ENCODE peak calls at places on chromosomes 16 and 17, in eight cellular contexts. One of them, this sample, is unnamed. For H3K9me3, the result is how much of the 10 kb centered on the place peaks cover.

GRCh38 chr16:82281544-82281943 is 111.5 kb upstream of the MPHOSPH6 start:
- DNase-seq in IMR-90: no peak
- DNase-seq in heart left ventricle: no peak
- DNase-seq in stomach: no peak
- DNase-seq in cardiac muscle cell: no peak
- DNase-seq in lower lobe of right lung: no peak
- DNase-seq in uterus: no peak
- DNase-seq in neural progenitor cell: no peak
- DNase-seq in this sample: no peak

GRCh38 chr17:69809331-69809730 is 265.7 kb upstream of the KCNJ16 start:
- DNase-seq in heart left ventricle: no peak
- DNase-seq in lower lobe of right lung: no peak
- DNase-seq in IMR-90: no peak
- DNase-seq in neural progenitor cell: no peak
- DNase-seq in uterus: no peak
- DNase-seq in cardiac muscle cell: no peak
- DNase-seq in stomach: no peak
- DNase-seq in this sample: no peak

GRCh38 chr16:25413962-25414361 is 156.3 kb upstream of the ZKSCAN2 start:
- DNase-seq in IMR-90: no peak
- DNase-seq in uterus: no peak
- DNase-seq in stomach: no peak
- DNase-seq in heart left ventricle: no peak
- DNase-seq in neural progenitor cell: no peak
- DNase-seq in cardiac muscle cell: no peak
- DNase-seq in lower lobe of right lung: no peak
- DNase-seq in this sample: no peak

GRCh38 chr17:41538565-41538991 is 10.5 kb upstream of the KRT19 start:
- DNase-seq in uterus: no peak
- DNase-seq in lower lobe of right lung: no peak
- DNase-seq in IMR-90: peak
- DNase-seq in stomach: no peak
- DNase-seq in cardiac muscle cell: no peak
- DNase-seq in heart left ventricle: no peak
- DNase-seq in neural progenitor cell: no peak
- DNase-seq in this sample: peak

GRCh38 chr17:1785925-1786324 is 24.1 kb downstream of the SERPINF1 start:
- DNase-seq in stomach: no peak
- DNase-seq in IMR-90: no peak
- DNase-seq in uterus: no peak
- DNase-seq in cardiac muscle cell: no peak
- DNase-seq in heart left ventricle: peak
- DNase-seq in lower lobe of right lung: peak
- DNase-seq in neural progenitor cell: no peak
- DNase-seq in this sample: peak

GRCh38 chr17:44940321-44940720 is 7.3 kb downstream of the KIF18B start:
- DNase-seq in uterus: no peak
- DNase-seq in heart left ventricle: no peak
- DNase-seq in lower lobe of right lung: no peak
- DNase-seq in IMR-90: no peak
- DNase-seq in cardiac muscle cell: peak
- DNase-seq in stomach: no peak
- DNase-seq in neural progenitor cell: no peak
- DNase-seq in this sample: no peak

GRCh38 chr17:62895650-62896301 is 70.3 kb upstream of the TANC2 start:
- DNase-seq in lower lobe of right lung: no peak
- DNase-seq in IMR-90: peak
- DNase-seq in uterus: no peak
- DNase-seq in heart left ventricle: no peak
- DNase-seq in neural progenitor cell: no peak
- DNase-seq in stomach: no peak
- DNase-seq in cardiac muscle cell: no peak
- DNase-seq in this sample: no peak

GRCh38 chr16:26263406-26263805 is 571.6 kb downstream of the HS3ST4 start:
- DNase-seq in IMR-90: no peak
- DNase-seq in heart left ventricle: no peak
- DNase-seq in stomach: no peak
- DNase-seq in uterus: no peak
- DNase-seq in neural progenitor cell: no peak
- DNase-seq in lower lobe of right lung: no peak
- DNase-seq in cardiac muscle cell: no peak
- DNase-seq in this sample: no peak

GRCh38 chr16:88017551-88018101 is 66.4 kb downstream of the BANP start:
- DNase-seq in uterus: no peak
- DNase-seq in heart left ventricle: no peak
- DNase-seq in IMR-90: no peak
- DNase-seq in cardiac muscle cell: no peak
- DNase-seq in stomach: no peak
- DNase-seq in lower lobe of right lung: peak
- DNase-seq in neural progenitor cell: no peak
- DNase-seq in this sample: no peak

GRCh38 chr17:34234616-34235015 is 20.5 kb upstream of the CCL2 start:
- DNase-seq in heart left ventricle: no peak
- DNase-seq in IMR-90: no peak
- DNase-seq in lower lobe of right lung: no peak
- DNase-seq in uterus: no peak
- DNase-seq in neural progenitor cell: no peak
- DNase-seq in stomach: no peak
- DNase-seq in cardiac muscle cell: no peak
- DNase-seq in this sample: no peak

GRCh38 chr17:29076087-29076486 is 33.1 kb downstream of the PIPOX start:
- DNase-seq in cardiac muscle cell: no peak
- DNase-seq in stomach: no peak
- DNase-seq in lower lobe of right lung: no peak
- DNase-seq in uterus: no peak
- DNase-seq in heart left ventricle: no peak
- DNase-seq in neural progenitor cell: no peak
- DNase-seq in IMR-90: no peak
- DNase-seq in this sample: no peak

GRCh38 chr17:64499805-64500486 is 3.1 kb upstream of the POLG2 start:
- DNase-seq in IMR-90: peak
- DNase-seq in uterus: no peak
- DNase-seq in heart left ventricle: no peak
- DNase-seq in neural progenitor cell: no peak
- DNase-seq in lower lobe of right lung: no peak
- DNase-seq in stomach: no peak
- DNase-seq in cardiac muscle cell: peak
- DNase-seq in this sample: no peak

GRCh38 chr16:35365675-35366074 is 1906.3 kb downstream of the TP53TG3F start:
- DNase-seq in cardiac muscle cell: no peak
- DNase-seq in uterus: no peak
- DNase-seq in neural progenitor cell: no peak
- DNase-seq in IMR-90: no peak
- DNase-seq in stomach: no peak
- DNase-seq in heart left ventricle: no peak
- DNase-seq in lower lobe of right lung: no peak
- DNase-seq in this sample: no peak
- H3K9me3 ChIP-seq in cardiac muscle cell: under half
- H3K9me3 ChIP-seq in uterus: under half
- H3K9me3 ChIP-seq in neural progenitor cell: under half
- H3K9me3 ChIP-seq in IMR-90: under half
- H3K9me3 ChIP-seq in stomach: under half
- H3K9me3 ChIP-seq in heart left ventricle: under half
- H3K9me3 ChIP-seq in lower lobe of right lung: under half
- H3K9me3 ChIP-seq in this sample: under half

GRCh38 chr16:8625491-8626087 is 4.1 kb downstream of the METTL22 start:
- DNase-seq in uterus: no peak
- DNase-seq in lower lobe of right lung: no peak
- DNase-seq in stomach: no peak
- DNase-seq in cardiac muscle cell: no peak
- DNase-seq in IMR-90: no peak
- DNase-seq in neural progenitor cell: no peak
- DNase-seq in heart left ventricle: no peak
- DNase-seq in this sample: no peak

GRCh38 chr16:8628981-8629725 is 7.7 kb downstream of the METTL22 start:
- DNase-seq in heart left ventricle: no peak
- DNase-seq in neural progenitor cell: no peak
- DNase-seq in cardiac muscle cell: no peak
- DNase-seq in IMR-90: no peak
- DNase-seq in uterus: no peak
- DNase-seq in lower lobe of right lung: no peak
- DNase-seq in stomach: no peak
- DNase-seq in this sample: no peak

GRCh38 chr16:8623634-8624033 is 2.1 kb downstream of the METTL22 start:
- DNase-seq in lower lobe of right lung: no peak
- DNase-seq in neural progenitor cell: no peak
- DNase-seq in uterus: no peak
- DNase-seq in cardiac muscle cell: no peak
- DNase-seq in stomach: no peak
- DNase-seq in heart left ventricle: no peak
- DNase-seq in IMR-90: peak
- DNase-seq in this sample: no peak

GRCh38 chr16:8627456-8627855 is 6.0 kb downstream of the METTL22 start:
- DNase-seq in neural progenitor cell: no peak
- DNase-seq in heart left ventricle: no peak
- DNase-seq in cardiac muscle cell: no peak
- DNase-seq in IMR-90: no peak
- DNase-seq in uterus: no peak
- DNase-seq in lower lobe of right lung: no peak
- DNase-seq in stomach: no peak
- DNase-seq in this sample: no peak

DNA sequence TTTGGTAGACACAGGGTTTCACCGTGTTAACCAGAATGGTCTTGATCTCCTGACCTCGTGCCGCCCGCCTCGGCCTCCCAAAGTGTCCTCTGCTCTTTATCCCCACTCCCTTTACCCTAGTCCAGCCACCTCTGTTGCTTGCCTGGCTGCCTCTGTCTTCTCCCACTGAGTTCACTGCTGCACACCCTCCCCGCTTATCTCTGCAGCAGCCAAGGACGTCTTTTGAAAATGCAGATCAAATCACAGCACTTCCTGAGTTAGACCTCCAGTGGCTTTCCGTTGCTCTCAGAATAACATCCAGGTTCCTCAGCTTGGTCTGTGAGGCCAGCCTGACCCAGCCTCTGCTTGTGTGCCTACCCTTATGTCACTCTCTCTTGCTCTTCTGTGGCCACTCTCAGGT is 5.4 kb downstream of the METTL22 start:
- DNase-seq in heart left ventricle: no peak
- DNase-seq in stomach: no peak
- DNase-seq in lower lobe of right lung: no peak
- DNase-seq in IMR-90: no peak
- DNase-seq in uterus: no peak
- DNase-seq in neural progenitor cell: no peak
- DNase-seq in cardiac muscle cell: no peak
- DNase-seq in this sample: no peak
- H3K27ac ChIP-seq in heart left ventricle: no peak
- H3K27ac ChIP-seq in stomach: no peak
- H3K27ac ChIP-seq in lower lobe of right lung: no peak
- H3K27ac ChIP-seq in IMR-90: no peak
- H3K27ac ChIP-seq in uterus: no peak
- H3K27ac ChIP-seq in neural progenitor cell: no peak
- H3K27ac ChIP-seq in cardiac muscle cell: no peak
- H3K27ac ChIP-seq in this sample: no peak

GRCh38 chr17:80948961-80949450 is 42.6 kb upstream of the CHMP6 start:
- DNase-seq in stomach: no peak
- DNase-seq in lower lobe of right lung: peak
- DNase-seq in neural progenitor cell: no peak
- DNase-seq in uterus: peak
- DNase-seq in heart left ventricle: peak
- DNase-seq in IMR-90: no peak
- DNase-seq in cardiac muscle cell: no peak
- DNase-seq in this sample: peak

GRCh38 chr17:80946449-80946848 is 45.2 kb upstream of the CHMP6 start:
- DNase-seq in heart left ventricle: no peak
- DNase-seq in lower lobe of right lung: no peak
- DNase-seq in uterus: peak
- DNase-seq in IMR-90: no peak
- DNase-seq in neural progenitor cell: no peak
- DNase-seq in cardiac muscle cell: no peak
- DNase-seq in stomach: no peak
- DNase-seq in this sample: no peak

GRCh38 chr17:80948091-80948960 is 43.3 kb upstream of the CHMP6 start:
- DNase-seq in stomach: no peak
- DNase-seq in cardiac muscle cell: no peak
- DNase-seq in neural progenitor cell: no peak
- DNase-seq in heart left ventricle: peak
- DNase-seq in IMR-90: no peak
- DNase-seq in uterus: peak
- DNase-seq in lower lobe of right lung: peak
- DNase-seq in this sample: peak

GRCh38 chr17:80945736-80946135 is 45.9 kb upstream of the CHMP6 start:
- DNase-seq in cardiac muscle cell: no peak
- DNase-seq in uterus: peak
- DNase-seq in heart left ventricle: peak
- DNase-seq in neural progenitor cell: no peak
- DNase-seq in stomach: no peak
- DNase-seq in IMR-90: no peak
- DNase-seq in lower lobe of right lung: peak
- DNase-seq in this sample: peak

DNA sequence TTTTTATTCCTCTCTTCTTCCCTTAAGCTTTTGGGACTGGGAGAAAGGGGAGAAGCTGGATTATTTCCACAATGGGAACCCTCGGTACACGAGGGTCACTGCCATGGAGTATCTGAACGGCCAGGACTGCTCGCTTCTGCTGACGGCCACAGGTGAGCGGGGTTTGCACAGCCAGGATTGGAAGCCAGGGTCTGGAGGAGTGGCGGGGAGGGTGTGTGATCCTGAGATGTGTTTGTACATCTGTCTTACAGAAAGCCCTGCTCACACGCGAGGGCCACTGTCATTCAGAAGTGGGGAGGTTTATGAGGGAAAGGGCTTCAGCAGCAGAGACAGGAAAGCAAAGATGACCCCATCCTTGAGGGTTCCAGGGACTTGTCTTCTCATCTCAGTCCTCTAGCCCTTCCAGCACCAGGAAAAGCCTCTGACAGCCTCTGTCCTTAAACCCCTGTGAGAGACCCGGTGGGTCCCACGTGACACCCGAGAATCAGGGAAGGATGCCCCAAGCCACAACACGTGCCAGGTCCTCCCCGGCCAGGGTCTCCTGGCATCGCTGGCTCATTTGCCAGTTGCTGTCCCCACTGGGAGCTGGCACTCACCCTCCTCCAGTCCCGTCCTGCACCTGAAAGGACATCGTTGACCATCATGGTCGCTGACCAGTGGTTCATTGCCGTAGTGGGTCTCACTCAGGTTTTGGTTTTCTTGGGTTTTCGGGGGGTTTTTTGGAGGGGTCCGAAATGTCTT is 44.3 kb upstream of the CHMP6 start:
- DNase-seq in stomach: no peak
- DNase-seq in uterus: peak
- DNase-seq in lower lobe of right lung: peak
- DNase-seq in cardiac muscle cell: no peak
- DNase-seq in neural progenitor cell: no peak
- DNase-seq in heart left ventricle: peak
- DNase-seq in IMR-90: no peak
- DNase-seq in this sample: peak
- H3K9me3 ChIP-seq in stomach: under half
- H3K9me3 ChIP-seq in uterus: under half
- H3K9me3 ChIP-seq in lower lobe of right lung: under half
- H3K9me3 ChIP-seq in cardiac muscle cell: under half
- H3K9me3 ChIP-seq in neural progenitor cell: under half
- H3K9me3 ChIP-seq in heart left ventricle: under half
- H3K9me3 ChIP-seq in IMR-90: under half
- H3K9me3 ChIP-seq in this sample: under half

DNA sequence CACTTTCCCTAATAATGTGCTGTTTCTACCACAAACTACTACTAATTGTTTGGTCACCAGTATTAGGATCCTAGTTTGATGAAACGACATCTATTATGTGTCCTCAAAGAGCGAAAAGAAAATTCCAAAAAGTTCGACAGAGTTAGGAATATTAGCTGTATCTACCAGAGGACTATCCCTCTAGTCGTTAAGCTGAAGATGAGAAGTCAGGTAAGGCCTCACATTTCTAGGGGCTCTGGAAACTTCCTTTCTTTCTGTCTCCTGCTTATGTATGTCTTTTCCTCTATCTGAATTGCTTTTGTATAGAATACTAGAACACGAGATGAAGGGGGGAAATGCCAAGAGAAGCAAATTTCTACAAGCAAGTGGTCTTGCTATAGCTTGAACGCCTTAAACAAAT is 1.6 kb downstream of the GLG1 start:
- DNase-seq in heart left ventricle: no peak
- DNase-seq in stomach: no peak
- DNase-seq in cardiac muscle cell: no peak
- DNase-seq in neural progenitor cell: no peak
- DNase-seq in IMR-90: no peak
- DNase-seq in lower lobe of right lung: no peak
- DNase-seq in uterus: no peak
- DNase-seq in this sample: no peak
- H3K27ac ChIP-seq in heart left ventricle: peak
- H3K27ac ChIP-seq in stomach: no peak
- H3K27ac ChIP-seq in cardiac muscle cell: no peak
- H3K27ac ChIP-seq in neural progenitor cell: no peak
- H3K27ac ChIP-seq in IMR-90: no peak
- H3K27ac ChIP-seq in lower lobe of right lung: no peak
- H3K27ac ChIP-seq in uterus: peak
- H3K27ac ChIP-seq in this sample: no peak

This sample was measured in aorta.